ENCODE peak calls at places on chromosomes 13 and 19, in eight cellular contexts. F, A, R, N, X, C, O and J are unnamed samples.

GRCh38 chr13:80498433-80498832 is 157.5 kb upstream of the SPRY2 start:
- DNase-seq in N (no peak), C (no peak), O (no peak), A (no peak), F (no peak), R (no peak), X (no peak), J (no peak)

GRCh38 chr13:110371550-110372465 is 64.7 kb downstream of the COL4A2 start:
- DNase-seq in N (no peak), A (no peak), R (no peak), C (no peak), F (no peak), X (no peak), O (no peak), J (no peak)

GRCh38 chr19:48000846-48001245 is 6.4 kb downstream of the ELSPBP1 start:
- DNase-seq in R (no peak), X (no peak), A (no peak), F (no peak), C (no peak), N (no peak), O (no peak), J (no peak)

GRCh38 chr19:50556236-50557008 is 11.8 kb downstream of the LRRC4B start:
- DNase-seq in R (peak; percentile 62), X (peak; percentile 34), C (peak; percentile 48), A (peak; percentile 38), O (peak; percentile 94), N (no peak), F (peak; percentile 98), J (peak; percentile 97)

GRCh38 chr19:35715981-35716734 is 1.6 kb upstream of the KMT2B start:
- DNase-seq in F (no peak), A (no peak), X (no peak), C (peak; percentile 44), N (no peak), R (no peak), O (peak; percentile 75), J (no peak)

GRCh38 chr13:97141564-97142005 is 80.5 kb upstream of the MBNL2 start:
- DNase-seq in O (peak; percentile 71), N (peak; percentile 83), C (peak; percentile 89), R (no peak), A (no peak), X (peak; percentile 36), F (peak; percentile 17), J (peak; percentile 53)

GRCh38 chr19:51150627-51151026 is 8.5 kb downstream of the SIGLEC7 start:
- DNase-seq in F (no peak), O (no peak), N (no peak), C (no peak), R (no peak), A (no peak), X (no peak), J (peak; percentile 16)

GRCh38 chr13:19967619-19968018 is 9.1 kb downstream of the ZMYM2 start:
- DNase-seq in C (no peak), N (no peak), R (no peak), A (no peak), F (no peak), X (no peak), O (no peak), J (no peak)

GRCh38 chr19:55321466-55321865 is 3.7 kb downstream of the TMEM150B start:
- DNase-seq in F (no peak), X (no peak), C (no peak), A (no peak), N (no peak), R (no peak), O (no peak), J (no peak)